ENCODE peak calls at places on chromosomes 5 and 9, in seven cellular contexts. S, M, T, E, V, Q and X are unnamed samples.

GRCh38 chr9:121333950-121334773 is 35.9 kb downstream of the STOM start:
- DNase-seq in S (no peak), Q (no peak), E (no peak), V (peak), T (no peak), M (no peak), X (no peak)

GRCh38 chr9:83474631-83475030 is 63.6 kb downstream of the FRMD3 start:
- DNase-seq in M (no peak), V (no peak), T (no peak), S (no peak), Q (no peak), E (no peak), X (no peak)

GRCh38 chr9:110092792-110093191 is 115.2 kb downstream of the C9orf152 start:
- DNase-seq in S (no peak), V (peak), T (no peak), M (no peak), Q (no peak), E (no peak), X (no peak)

GRCh38 chr5:126386146-126386545 is 37.1 kb upstream of the GRAMD2B start:
- DNase-seq in Q (no peak), M (peak), V (no peak), T (no peak), S (no peak), E (no peak), X (no peak)

GRCh38 chr9:134346151-134346550 is 19.9 kb downstream of the RXRA start:
- DNase-seq in V (no peak), Q (no peak), E (peak), M (peak), S (no peak), T (no peak), X (no peak)

GRCh38 chr9:76818271-76818670 is 54.0 kb downstream of the PCA3 start:
- DNase-seq in Q (no peak), S (no peak), M (peak), V (peak), T (peak), E (peak), X (peak)

GRCh38 chr9:132068604-132069003 is 11.1 kb downstream of the MED27 start:
- DNase-seq in E (peak), T (no peak), S (no peak), V (no peak), M (no peak), Q (no peak), X (no peak)

GRCh38 chr9:14031015-14031414 is 282.9 kb downstream of the NFIB start:
- DNase-seq in M (peak), S (no peak), V (peak), T (no peak), Q (no peak), E (peak), X (no peak)

GRCh38 chr9:113935677-113936380 is 59.7 kb downstream of the ZNF618 start:
- DNase-seq in E (no peak), T (no peak), Q (no peak), M (no peak), V (no peak), S (no peak), X (no peak)

GRCh38 chr9:114178756-114179450 is 23.6 kb downstream of the COL27A1 start:
- DNase-seq in M (peak), Q (no peak), S (no peak), V (no peak), T (peak), E (no peak), X (no peak)

GRCh38 chr5:141742866-141743651 is 61.0 kb upstream of the ARAP3 start:
- DNase-seq in S (no peak), Q (no peak), M (peak), E (peak), T (no peak), V (peak), X (no peak)

GRCh38 chr5:89397096-89397495 is 514.1 kb upstream of the MEF2C start:
- DNase-seq in T (no peak), V (no peak), E (peak), S (no peak), Q (no peak), M (peak), X (no peak)

GRCh38 chr9:16530669-16531461 is 339.6 kb downstream of the BNC2 start:
- DNase-seq in S (no peak), T (no peak), Q (no peak), E (no peak), M (peak), V (no peak), X (no peak)

GRCh38 chr5:56814361-56814962 is 887 bp upstream of the MAP3K1 start:
- DNase-seq in T (peak), Q (peak), M (no peak), V (peak), S (no peak), E (peak), X (no peak)

GRCh38 chr5:168268949-168269943 is 22.2 kb upstream of the WWC1 start:
- DNase-seq in M (peak), E (peak), T (peak), Q (peak), V (peak), S (peak), X (peak)
- H3K4me3 ChIP-seq in M (peak), E (peak), T (no peak), Q (peak), V (no peak), S (peak), X (peak)

GRCh38 chr9:70256123-70256551 is 2.6 kb upstream of the SMC5 start:
- DNase-seq in Q (no peak), T (no peak), E (peak), M (peak), V (peak), S (no peak), X (no peak)
- H3K4me3 ChIP-seq in Q (no peak), T (peak), E (peak), M (peak), V (peak), S (no peak), X (peak)

DNA sequence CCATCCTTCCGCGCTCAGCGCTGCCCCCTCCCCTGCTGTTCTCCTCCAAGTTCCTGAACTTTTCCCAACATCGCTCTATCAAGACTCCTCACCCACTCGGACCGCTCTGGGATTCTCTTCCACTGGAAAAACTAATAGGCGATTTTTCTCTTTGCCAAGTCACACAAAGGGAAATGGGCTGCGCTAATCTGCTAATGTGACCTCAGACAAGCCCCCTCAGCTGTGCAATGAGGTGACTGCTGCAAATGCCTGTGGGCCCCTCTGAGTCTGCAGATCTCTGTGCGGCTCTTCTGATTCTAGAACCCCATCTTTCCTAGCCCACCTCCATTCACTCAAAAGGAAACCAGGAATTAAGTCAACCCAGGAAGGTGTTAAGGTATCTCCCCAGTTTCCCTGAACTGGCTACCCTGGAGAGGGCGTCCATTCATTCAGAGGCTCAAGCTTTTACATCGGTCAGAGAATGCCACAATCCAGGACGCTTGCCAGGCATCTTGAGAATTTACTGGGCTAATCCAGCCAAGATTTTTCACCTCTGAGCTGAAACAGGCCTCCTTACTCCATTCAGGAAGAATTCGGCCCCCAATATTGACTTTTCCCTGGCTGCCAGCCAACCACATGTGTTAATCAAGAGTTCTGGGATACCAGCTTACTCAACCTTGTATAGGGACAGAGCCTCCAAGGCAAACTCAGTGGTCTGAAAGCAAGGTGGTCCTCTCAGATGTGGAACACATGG is 795 bp upstream of the ADAMTS12 start:
- DNase-seq in E (peak), Q (no peak), S (no peak), M (peak), V (no peak), T (peak), X (peak)
- H3K4me3 ChIP-seq in E (peak), Q (no peak), S (no peak), M (peak), V (no peak), T (peak), X (peak)

GRCh38 chr5:40846371-40846770 is 5.2 kb downstream of the CARD6 start:
- DNase-seq in V (no peak), S (no peak), T (no peak), Q (no peak), M (no peak), E (no peak), X (no peak)

GRCh38 chr5:40844565-40844964 is 3.4 kb downstream of the CARD6 start:
- DNase-seq in T (no peak), V (no peak), S (no peak), Q (no peak), E (no peak), M (no peak), X (no peak)

GRCh38 chr5:40838076-40838475 is 3.1 kb upstream of the RPL37 start:
- DNase-seq in Q (peak), M (no peak), T (no peak), S (no peak), E (no peak), V (no peak), X (no peak)

GRCh38 chr5:40841068-40841805 is at the start of gene CARD6:
- DNase-seq in Q (no peak), T (no peak), V (peak), S (no peak), M (peak), E (peak), X (no peak)

DNA sequence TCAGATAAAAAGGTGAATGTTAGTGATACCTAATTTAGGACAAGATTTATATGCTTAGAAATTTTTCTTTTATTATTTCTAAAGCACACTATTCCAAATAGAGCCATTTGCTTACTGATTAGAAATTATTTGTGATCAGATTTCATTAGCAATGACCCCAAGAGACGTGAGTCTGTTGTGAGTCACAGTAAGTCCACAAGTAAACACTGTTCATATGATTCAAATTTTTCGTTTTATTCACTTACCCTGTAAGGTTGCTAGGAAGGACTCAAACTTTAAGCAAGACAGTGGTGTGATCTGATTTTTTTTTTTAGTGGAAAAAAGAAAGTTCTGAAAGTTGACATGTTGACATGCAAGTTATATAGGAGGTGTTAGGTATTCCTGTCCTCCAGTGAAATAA is 1.2 kb downstream of the CARD6 start:
- DNase-seq in T (no peak), M (peak), S (no peak), Q (no peak), V (no peak), E (peak), X (no peak)
- H3K4me3 ChIP-seq in T (no peak), M (peak), S (no peak), Q (no peak), V (peak), E (peak), X (peak)

GRCh38 chr5:163505475-163506457 is at the start of gene MAT2B:
- DNase-seq in V (peak), T (peak), S (peak), M (peak), Q (peak), E (peak), X (peak)

GRCh38 chr5:163508753-163509152 is 3.3 kb downstream of the MAT2B start:
- DNase-seq in Q (no peak), V (no peak), S (no peak), M (no peak), T (no peak), E (no peak), X (no peak)

GRCh38 chr5:163506726-163507125 is 1.3 kb downstream of the MAT2B start:
- DNase-seq in E (peak), V (peak), M (peak), T (no peak), S (no peak), Q (no peak), X (no peak)

GRCh38 chr5:163505049-163505474 is 357 bp upstream of the MAT2B start:
- DNase-seq in M (no peak), Q (no peak), S (no peak), T (no peak), E (no peak), V (no peak), X (no peak)

DNA sequence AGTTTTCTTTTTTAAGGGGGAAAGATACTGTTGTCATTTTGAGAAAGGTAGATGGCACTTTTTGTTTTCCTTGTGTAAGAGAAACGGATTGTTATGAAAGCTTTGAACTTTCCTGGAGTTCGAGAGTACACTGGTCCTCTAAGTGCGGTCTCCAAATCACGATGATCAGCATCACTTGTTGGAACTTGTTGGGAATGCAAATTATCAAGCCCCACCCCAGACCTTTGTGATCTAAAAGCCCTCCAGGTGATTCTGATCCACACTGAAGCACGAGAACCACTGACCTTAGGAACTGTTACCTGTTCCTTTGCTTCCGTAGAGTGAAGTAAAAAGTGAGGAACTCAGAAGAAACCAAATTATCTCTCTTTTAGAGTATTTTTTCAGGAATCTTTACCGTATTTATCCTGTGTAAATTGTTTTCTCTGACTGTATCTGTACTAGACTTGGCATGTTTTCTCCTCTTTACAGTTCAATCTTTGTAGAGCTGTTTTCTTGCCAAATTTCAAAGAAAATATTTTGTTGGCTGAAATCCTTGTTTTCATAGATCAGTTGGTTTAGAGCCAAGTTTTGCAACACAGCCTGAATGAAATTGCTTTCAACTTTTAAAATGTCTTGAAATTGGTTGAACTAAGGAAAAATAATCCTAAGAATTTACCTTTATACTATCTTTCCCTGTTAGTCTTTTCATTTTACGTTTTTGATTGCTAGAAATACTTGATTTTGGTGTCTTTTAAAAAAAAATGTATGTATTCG is 4.0 kb downstream of the MAT2B start:
- DNase-seq in T (no peak), S (no peak), M (peak), V (peak), E (peak), Q (no peak), X (no peak)
- H3K4me3 ChIP-seq in T (peak), S (no peak), M (peak), V (no peak), E (peak), Q (peak), X (peak)

GRCh38 chr5:140267559-140268018 is 35.3 kb downstream of the PFDN1 start:
- DNase-seq in E (no peak), Q (no peak), S (no peak), T (no peak), M (no peak), V (peak), X (no peak)
- H3K4me3 ChIP-seq in E (no peak), Q (no peak), S (no peak), T (no peak), M (no peak), V (no peak), X (no peak)

DNA sequence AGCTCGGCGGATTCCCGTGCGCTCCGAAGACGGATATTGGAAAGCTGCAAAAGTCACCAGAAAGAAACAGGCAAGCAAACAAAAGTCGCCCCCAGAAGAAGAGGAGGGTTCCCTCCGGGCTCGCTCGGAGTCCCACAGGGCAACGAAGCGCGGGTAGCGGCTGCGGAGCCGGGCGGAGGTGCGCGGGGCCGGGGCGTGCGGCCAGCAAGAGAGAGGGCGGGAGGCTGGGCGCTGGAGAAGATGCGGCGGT is at the start of gene FBN2:
- DNase-seq in M (no peak), S (no peak), T (no peak), Q (no peak), E (no peak), V (no peak), X (no peak)
- H3K4me3 ChIP-seq in M (peak), S (no peak), T (peak), Q (no peak), E (peak), V (no peak), X (peak)

DNA sequence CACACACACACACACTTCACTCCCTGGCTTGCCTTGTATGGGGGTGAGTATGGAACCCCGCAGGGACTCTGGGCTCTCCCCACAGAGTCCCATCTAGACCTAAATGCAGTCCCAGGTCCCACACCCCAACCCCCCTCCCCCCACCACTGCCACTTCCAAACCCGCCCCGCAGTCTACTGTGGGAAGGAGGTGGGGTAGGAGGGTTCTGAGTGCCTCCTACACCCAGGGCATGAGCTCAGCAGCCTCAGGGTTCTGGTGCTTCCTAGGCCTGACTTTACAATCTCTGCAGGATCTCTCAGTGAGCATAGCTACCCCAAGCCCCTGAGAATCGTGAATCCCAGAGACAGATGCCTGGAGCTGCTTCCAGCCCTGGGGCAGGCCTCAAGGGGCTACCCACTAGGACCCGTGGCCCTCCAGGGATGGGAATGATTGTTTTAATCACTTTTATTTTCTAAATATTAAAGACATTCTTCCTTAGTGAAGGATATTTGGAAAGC is 1.5 kb upstream of the NACC2 start:
- DNase-seq in Q (no peak), M (no peak), S (no peak), V (no peak), T (no peak), E (no peak), X (no peak)
- H3K4me3 ChIP-seq in Q (no peak), M (no peak), S (no peak), V (no peak), T (no peak), E (no peak), X (no peak)